ENCODE peak calls at places on chromosomes 1 and 21, in ten cellular contexts. One of them, this sample, is unnamed. For H3K27me3, the result is how much of the 10 kb centered on the place peaks cover.

GRCh38 chr1:93591291-93591832 is 90.3 kb downstream of the BCAR3 start:
- DNase-seq in AG04450: no peak
- DNase-seq in CD8-positive, alpha-beta T cell: no peak
- DNase-seq in prostate gland: no peak
- DNase-seq in foreskin keratinocyte: no peak
- DNase-seq in aorta: no peak
- DNase-seq in heart left ventricle: no peak
- DNase-seq in spleen: peak
- DNase-seq in fibroblast of lung: no peak
- DNase-seq in endothelial cell of umbilical vein: no peak
- DNase-seq in this sample: no peak

GRCh38 chr21:46317710-46318463 is 5.8 kb downstream of the C21orf58 start:
- DNase-seq in AG04450: no peak
- DNase-seq in CD8-positive, alpha-beta T cell: no peak
- DNase-seq in prostate gland: no peak
- DNase-seq in foreskin keratinocyte: no peak
- DNase-seq in aorta: no peak
- DNase-seq in heart left ventricle: peak
- DNase-seq in spleen: no peak
- DNase-seq in fibroblast of lung: no peak
- DNase-seq in endothelial cell of umbilical vein: no peak
- DNase-seq in this sample: no peak

GRCh38 chr1:213538251-213538650 is 449.5 kb upstream of the PROX1 start:
- DNase-seq in AG04450: no peak
- DNase-seq in CD8-positive, alpha-beta T cell: no peak
- DNase-seq in prostate gland: no peak
- DNase-seq in foreskin keratinocyte: no peak
- DNase-seq in aorta: no peak
- DNase-seq in heart left ventricle: no peak
- DNase-seq in spleen: no peak
- DNase-seq in fibroblast of lung: no peak
- DNase-seq in endothelial cell of umbilical vein: no peak
- DNase-seq in this sample: no peak

GRCh38 chr1:8239306-8240023 is 78.4 kb upstream of the SLC45A1 start:
- DNase-seq in AG04450: no peak
- DNase-seq in CD8-positive, alpha-beta T cell: no peak
- DNase-seq in prostate gland: no peak
- DNase-seq in foreskin keratinocyte: no peak
- DNase-seq in aorta: no peak
- DNase-seq in heart left ventricle: no peak
- DNase-seq in spleen: peak
- DNase-seq in fibroblast of lung: peak
- DNase-seq in endothelial cell of umbilical vein: no peak
- DNase-seq in this sample: no peak

GRCh38 chr21:31371715-31372114 is 27.7 kb upstream of the TIAM1 start:
- DNase-seq in AG04450: no peak
- DNase-seq in CD8-positive, alpha-beta T cell: no peak
- DNase-seq in prostate gland: no peak
- DNase-seq in foreskin keratinocyte: no peak
- DNase-seq in aorta: no peak
- DNase-seq in heart left ventricle: no peak
- DNase-seq in spleen: no peak
- DNase-seq in fibroblast of lung: peak
- DNase-seq in endothelial cell of umbilical vein: no peak
- DNase-seq in this sample: no peak

GRCh38 chr1:22884806-22885559 is 87.7 kb downstream of the LACTBL1 start:
- DNase-seq in AG04450: no peak
- DNase-seq in CD8-positive, alpha-beta T cell: no peak
- DNase-seq in prostate gland: no peak
- DNase-seq in foreskin keratinocyte: no peak
- DNase-seq in aorta: no peak
- DNase-seq in heart left ventricle: no peak
- DNase-seq in spleen: no peak
- DNase-seq in fibroblast of lung: no peak
- DNase-seq in endothelial cell of umbilical vein: no peak
- DNase-seq in this sample: peak

GRCh38 chr1:21383785-21384401 is 56.0 kb upstream of the NBPF3 start:
- DNase-seq in AG04450: no peak
- DNase-seq in CD8-positive, alpha-beta T cell: no peak
- DNase-seq in prostate gland: no peak
- DNase-seq in foreskin keratinocyte: no peak
- DNase-seq in aorta: no peak
- DNase-seq in heart left ventricle: no peak
- DNase-seq in spleen: no peak
- DNase-seq in fibroblast of lung: no peak
- DNase-seq in endothelial cell of umbilical vein: no peak
- DNase-seq in this sample: peak

GRCh38 chr21:39388038-39388810 is 39.3 kb upstream of the HMGN1 start:
- DNase-seq in AG04450: no peak
- DNase-seq in CD8-positive, alpha-beta T cell: peak
- DNase-seq in prostate gland: peak
- DNase-seq in foreskin keratinocyte: no peak
- DNase-seq in aorta: peak
- DNase-seq in heart left ventricle: peak
- DNase-seq in spleen: peak
- DNase-seq in fibroblast of lung: peak
- DNase-seq in endothelial cell of umbilical vein: peak
- DNase-seq in this sample: peak

GRCh38 chr1:30526652-30527345 is 196.6 kb downstream of the MATN1 start:
- DNase-seq in AG04450: no peak
- DNase-seq in CD8-positive, alpha-beta T cell: no peak
- DNase-seq in prostate gland: no peak
- DNase-seq in foreskin keratinocyte: no peak
- DNase-seq in aorta: no peak
- DNase-seq in heart left ventricle: no peak
- DNase-seq in spleen: peak
- DNase-seq in fibroblast of lung: no peak
- DNase-seq in endothelial cell of umbilical vein: no peak
- DNase-seq in this sample: no peak

GRCh38 chr1:24384251-24385090 is 29.1 kb downstream of the STPG1 start:
- DNase-seq in AG04450: no peak
- DNase-seq in CD8-positive, alpha-beta T cell: peak
- DNase-seq in prostate gland: peak
- DNase-seq in foreskin keratinocyte: peak
- DNase-seq in aorta: peak
- DNase-seq in heart left ventricle: no peak
- DNase-seq in spleen: peak
- DNase-seq in fibroblast of lung: peak
- DNase-seq in endothelial cell of umbilical vein: peak
- DNase-seq in this sample: no peak

GRCh38 chr1:44808063-44808937 is at the start of gene BTBD19:
- DNase-seq in AG04450: peak
- DNase-seq in CD8-positive, alpha-beta T cell: no peak
- DNase-seq in prostate gland: no peak
- DNase-seq in foreskin keratinocyte: no peak
- DNase-seq in aorta: peak
- DNase-seq in heart left ventricle: peak
- DNase-seq in spleen: peak
- DNase-seq in fibroblast of lung: peak
- DNase-seq in endothelial cell of umbilical vein: peak
- DNase-seq in this sample: no peak

GRCh38 chr1:27600500-27601175 is 3.3 kb downstream of the AHDC1 start:
- DNase-seq in AG04450: no peak
- DNase-seq in CD8-positive, alpha-beta T cell: no peak
- DNase-seq in prostate gland: no peak
- DNase-seq in foreskin keratinocyte: no peak
- DNase-seq in aorta: no peak
- DNase-seq in heart left ventricle: no peak
- DNase-seq in spleen: no peak
- DNase-seq in fibroblast of lung: peak
- DNase-seq in endothelial cell of umbilical vein: peak
- DNase-seq in this sample: no peak

GRCh38 chr1:179021873-179022272 is 3.8 kb upstream of the FAM20B start:
- DNase-seq in AG04450: no peak
- DNase-seq in CD8-positive, alpha-beta T cell: no peak
- DNase-seq in prostate gland: peak
- DNase-seq in foreskin keratinocyte: no peak
- DNase-seq in aorta: peak
- DNase-seq in heart left ventricle: peak
- DNase-seq in spleen: no peak
- DNase-seq in fibroblast of lung: peak
- DNase-seq in endothelial cell of umbilical vein: no peak
- DNase-seq in this sample: no peak

GRCh38 chr1:75615664-75616435 is 4.9 kb upstream of the SLC44A5 start:
- DNase-seq in AG04450: no peak
- DNase-seq in CD8-positive, alpha-beta T cell: peak
- DNase-seq in prostate gland: no peak
- DNase-seq in foreskin keratinocyte: no peak
- DNase-seq in aorta: peak
- DNase-seq in heart left ventricle: peak
- DNase-seq in spleen: peak
- DNase-seq in fibroblast of lung: peak
- DNase-seq in endothelial cell of umbilical vein: peak
- DNase-seq in this sample: peak
- H3K27me3 ChIP-seq in AG04450: under half
- H3K27me3 ChIP-seq in CD8-positive, alpha-beta T cell: under half
- H3K27me3 ChIP-seq in prostate gland: under half
- H3K27me3 ChIP-seq in foreskin keratinocyte: half or more
- H3K27me3 ChIP-seq in aorta: under half
- H3K27me3 ChIP-seq in heart left ventricle: under half
- H3K27me3 ChIP-seq in spleen: half or more
- H3K27me3 ChIP-seq in fibroblast of lung: under half
- H3K27me3 ChIP-seq in endothelial cell of umbilical vein: under half
- H3K27me3 ChIP-seq in this sample: under half

GRCh38 chr21:41707231-41707988 is 59.4 kb downstream of the RIPK4 start:
- DNase-seq in AG04450: no peak
- DNase-seq in CD8-positive, alpha-beta T cell: no peak
- DNase-seq in prostate gland: peak
- DNase-seq in foreskin keratinocyte: peak
- DNase-seq in aorta: no peak
- DNase-seq in heart left ventricle: no peak
- DNase-seq in spleen: no peak
- DNase-seq in fibroblast of lung: peak
- DNase-seq in endothelial cell of umbilical vein: no peak
- DNase-seq in this sample: no peak
- H3K27me3 ChIP-seq in AG04450: under half
- H3K27me3 ChIP-seq in CD8-positive, alpha-beta T cell: under half
- H3K27me3 ChIP-seq in prostate gland: under half
- H3K27me3 ChIP-seq in foreskin keratinocyte: under half
- H3K27me3 ChIP-seq in aorta: under half
- H3K27me3 ChIP-seq in heart left ventricle: under half
- H3K27me3 ChIP-seq in spleen: half or more
- H3K27me3 ChIP-seq in fibroblast of lung: under half
- H3K27me3 ChIP-seq in endothelial cell of umbilical vein: under half
- H3K27me3 ChIP-seq in this sample: under half

DNA sequence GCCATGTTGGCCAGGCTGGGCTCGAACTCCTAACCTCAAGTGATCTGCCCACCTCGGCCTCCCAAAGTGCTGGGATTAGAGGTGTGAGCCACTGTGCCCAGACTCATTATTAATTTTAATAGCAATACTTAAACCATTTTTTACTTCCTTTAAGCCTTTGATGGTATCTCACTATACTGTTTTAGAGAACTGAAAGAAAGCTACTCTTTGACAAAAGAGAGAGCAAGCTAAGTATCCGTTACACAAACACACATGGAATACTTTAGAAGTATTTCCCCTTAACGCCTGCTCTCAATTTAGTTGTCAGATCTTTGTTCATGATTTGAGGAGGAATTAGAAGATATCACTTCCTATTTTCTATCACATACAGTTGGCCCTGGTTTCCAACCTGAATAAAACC is 189.4 kb downstream of the COP1 start:
- DNase-seq in AG04450: no peak
- DNase-seq in CD8-positive, alpha-beta T cell: no peak
- DNase-seq in prostate gland: no peak
- DNase-seq in foreskin keratinocyte: no peak
- DNase-seq in aorta: no peak
- DNase-seq in heart left ventricle: no peak
- DNase-seq in spleen: no peak
- DNase-seq in fibroblast of lung: no peak
- DNase-seq in endothelial cell of umbilical vein: no peak
- DNase-seq in this sample: no peak
- H3K27me3 ChIP-seq in AG04450: under half
- H3K27me3 ChIP-seq in CD8-positive, alpha-beta T cell: under half
- H3K27me3 ChIP-seq in prostate gland: under half
- H3K27me3 ChIP-seq in foreskin keratinocyte: under half
- H3K27me3 ChIP-seq in aorta: under half
- H3K27me3 ChIP-seq in heart left ventricle: under half
- H3K27me3 ChIP-seq in spleen: under half
- H3K27me3 ChIP-seq in fibroblast of lung: under half
- H3K27me3 ChIP-seq in endothelial cell of umbilical vein: under half
- H3K27me3 ChIP-seq in this sample: under half

GRCh38 chr1:245393694-245394093 is 238.9 kb downstream of the KIF26B start:
- DNase-seq in AG04450: no peak
- DNase-seq in CD8-positive, alpha-beta T cell: no peak
- DNase-seq in prostate gland: no peak
- DNase-seq in foreskin keratinocyte: no peak
- DNase-seq in aorta: no peak
- DNase-seq in heart left ventricle: no peak
- DNase-seq in spleen: no peak
- DNase-seq in fibroblast of lung: no peak
- DNase-seq in endothelial cell of umbilical vein: no peak
- DNase-seq in this sample: no peak
- H3K27me3 ChIP-seq in AG04450: under half
- H3K27me3 ChIP-seq in CD8-positive, alpha-beta T cell: under half
- H3K27me3 ChIP-seq in prostate gland: under half
- H3K27me3 ChIP-seq in foreskin keratinocyte: under half
- H3K27me3 ChIP-seq in aorta: under half
- H3K27me3 ChIP-seq in heart left ventricle: under half
- H3K27me3 ChIP-seq in spleen: under half
- H3K27me3 ChIP-seq in fibroblast of lung: under half
- H3K27me3 ChIP-seq in endothelial cell of umbilical vein: under half
- H3K27me3 ChIP-seq in this sample: under half